ENCODE peak calls at places on chromosomes 2 and 18, in ten cellular contexts. One of them, this sample, is unnamed.

GRCh38 chr2:239903803-239904202 is 121.3 kb downstream of the NDUFA10 start:
- ATAC-seq in psoas muscle: no peak
- ATAC-seq in activated T-cell treated with anti-CD3 and anti-CD28 coated beads, Interleukin-2, amount 50 U/mL, for 72 hours: no peak
- ATAC-seq in stimulated activated naive CD8-positive, alpha-beta T cell treated with anti-CD3 and anti-CD28 coated beads, Interleukin-15, amount 100 ng/mL, for 72 hours: no peak
- ATAC-seq in pancreas: no peak
- ATAC-seq in sciatic nerve: no peak
- ATAC-seq in mucosa of descending colon: no peak
- ATAC-seq in aorta: no peak
- ATAC-seq in SK-N-SH treated with all-trans-retinoic acid at 6 μM for 48 hours: no peak
- ATAC-seq in CD4-positive, alpha-beta T cell: no peak
- ATAC-seq in this sample: no peak

GRCh38 chr18:35938562-35938961 is 33.9 kb upstream of the RMP24 start:
- ATAC-seq in psoas muscle: no peak
- ATAC-seq in activated T-cell treated with anti-CD3 and anti-CD28 coated beads, Interleukin-2, amount 50 U/mL, for 72 hours: no peak
- ATAC-seq in stimulated activated naive CD8-positive, alpha-beta T cell treated with anti-CD3 and anti-CD28 coated beads, Interleukin-15, amount 100 ng/mL, for 72 hours: no peak
- ATAC-seq in pancreas: no peak
- ATAC-seq in sciatic nerve: no peak
- ATAC-seq in mucosa of descending colon: no peak
- ATAC-seq in aorta: no peak
- ATAC-seq in SK-N-SH treated with all-trans-retinoic acid at 6 μM for 48 hours: no peak
- ATAC-seq in CD4-positive, alpha-beta T cell: no peak
- ATAC-seq in this sample: no peak

GRCh38 chr2:54738281-54738680 is 14.8 kb downstream of the EML6 start:
- ATAC-seq in psoas muscle: no peak
- ATAC-seq in activated T-cell treated with anti-CD3 and anti-CD28 coated beads, Interleukin-2, amount 50 U/mL, for 72 hours: no peak
- ATAC-seq in stimulated activated naive CD8-positive, alpha-beta T cell treated with anti-CD3 and anti-CD28 coated beads, Interleukin-15, amount 100 ng/mL, for 72 hours: no peak
- ATAC-seq in pancreas: peak
- ATAC-seq in sciatic nerve: no peak
- ATAC-seq in mucosa of descending colon: peak
- ATAC-seq in aorta: no peak
- ATAC-seq in SK-N-SH treated with all-trans-retinoic acid at 6 μM for 48 hours: no peak
- ATAC-seq in CD4-positive, alpha-beta T cell: no peak
- ATAC-seq in this sample: no peak

GRCh38 chr2:49045083-49045482 is 109.2 kb downstream of the FSHR start:
- ATAC-seq in psoas muscle: no peak
- ATAC-seq in activated T-cell treated with anti-CD3 and anti-CD28 coated beads, Interleukin-2, amount 50 U/mL, for 72 hours: no peak
- ATAC-seq in stimulated activated naive CD8-positive, alpha-beta T cell treated with anti-CD3 and anti-CD28 coated beads, Interleukin-15, amount 100 ng/mL, for 72 hours: no peak
- ATAC-seq in pancreas: no peak
- ATAC-seq in sciatic nerve: no peak
- ATAC-seq in mucosa of descending colon: no peak
- ATAC-seq in aorta: no peak
- ATAC-seq in SK-N-SH treated with all-trans-retinoic acid at 6 μM for 48 hours: no peak
- ATAC-seq in CD4-positive, alpha-beta T cell: no peak
- ATAC-seq in this sample: no peak

GRCh38 chr2:216379955-216380354 is 7.7 kb upstream of the MARCHF4 start:
- ATAC-seq in psoas muscle: no peak
- ATAC-seq in activated T-cell treated with anti-CD3 and anti-CD28 coated beads, Interleukin-2, amount 50 U/mL, for 72 hours: no peak
- ATAC-seq in stimulated activated naive CD8-positive, alpha-beta T cell treated with anti-CD3 and anti-CD28 coated beads, Interleukin-15, amount 100 ng/mL, for 72 hours: no peak
- ATAC-seq in pancreas: no peak
- ATAC-seq in sciatic nerve: no peak
- ATAC-seq in mucosa of descending colon: no peak
- ATAC-seq in aorta: no peak
- ATAC-seq in SK-N-SH treated with all-trans-retinoic acid at 6 μM for 48 hours: peak
- ATAC-seq in CD4-positive, alpha-beta T cell: no peak
- ATAC-seq in this sample: no peak

GRCh38 chr2:29123584-29124349 is 8.6 kb downstream of the CLIP4 start:
- ATAC-seq in psoas muscle: peak
- ATAC-seq in activated T-cell treated with anti-CD3 and anti-CD28 coated beads, Interleukin-2, amount 50 U/mL, for 72 hours: peak
- ATAC-seq in stimulated activated naive CD8-positive, alpha-beta T cell treated with anti-CD3 and anti-CD28 coated beads, Interleukin-15, amount 100 ng/mL, for 72 hours: peak
- ATAC-seq in pancreas: peak
- ATAC-seq in sciatic nerve: no peak
- ATAC-seq in mucosa of descending colon: no peak
- ATAC-seq in aorta: no peak
- ATAC-seq in SK-N-SH treated with all-trans-retinoic acid at 6 μM for 48 hours: peak
- ATAC-seq in CD4-positive, alpha-beta T cell: no peak
- ATAC-seq in this sample: no peak

GRCh38 chr18:28411806-28412205 is 234.9 kb upstream of the CDH2 start:
- ATAC-seq in psoas muscle: peak
- ATAC-seq in activated T-cell treated with anti-CD3 and anti-CD28 coated beads, Interleukin-2, amount 50 U/mL, for 72 hours: no peak
- ATAC-seq in stimulated activated naive CD8-positive, alpha-beta T cell treated with anti-CD3 and anti-CD28 coated beads, Interleukin-15, amount 100 ng/mL, for 72 hours: no peak
- ATAC-seq in pancreas: no peak
- ATAC-seq in sciatic nerve: no peak
- ATAC-seq in mucosa of descending colon: no peak
- ATAC-seq in aorta: peak
- ATAC-seq in SK-N-SH treated with all-trans-retinoic acid at 6 μM for 48 hours: no peak
- ATAC-seq in CD4-positive, alpha-beta T cell: no peak
- ATAC-seq in this sample: no peak

GRCh38 chr2:4053769-4054493 is 350.6 kb downstream of the DCDC2C start:
- ATAC-seq in psoas muscle: no peak
- ATAC-seq in activated T-cell treated with anti-CD3 and anti-CD28 coated beads, Interleukin-2, amount 50 U/mL, for 72 hours: no peak
- ATAC-seq in stimulated activated naive CD8-positive, alpha-beta T cell treated with anti-CD3 and anti-CD28 coated beads, Interleukin-15, amount 100 ng/mL, for 72 hours: no peak
- ATAC-seq in pancreas: no peak
- ATAC-seq in sciatic nerve: peak
- ATAC-seq in mucosa of descending colon: no peak
- ATAC-seq in aorta: no peak
- ATAC-seq in SK-N-SH treated with all-trans-retinoic acid at 6 μM for 48 hours: no peak
- ATAC-seq in CD4-positive, alpha-beta T cell: no peak
- ATAC-seq in this sample: no peak

GRCh38 chr2:4791488-4791887 is 900.7 kb upstream of the SOX11 start:
- ATAC-seq in psoas muscle: no peak
- ATAC-seq in activated T-cell treated with anti-CD3 and anti-CD28 coated beads, Interleukin-2, amount 50 U/mL, for 72 hours: no peak
- ATAC-seq in stimulated activated naive CD8-positive, alpha-beta T cell treated with anti-CD3 and anti-CD28 coated beads, Interleukin-15, amount 100 ng/mL, for 72 hours: no peak
- ATAC-seq in pancreas: no peak
- ATAC-seq in sciatic nerve: no peak
- ATAC-seq in mucosa of descending colon: no peak
- ATAC-seq in aorta: no peak
- ATAC-seq in SK-N-SH treated with all-trans-retinoic acid at 6 μM for 48 hours: no peak
- ATAC-seq in CD4-positive, alpha-beta T cell: no peak
- ATAC-seq in this sample: no peak

GRCh38 chr2:174788291-174788929 is 24.1 kb upstream of the CHRNA1 start:
- ATAC-seq in psoas muscle: no peak
- ATAC-seq in activated T-cell treated with anti-CD3 and anti-CD28 coated beads, Interleukin-2, amount 50 U/mL, for 72 hours: no peak
- ATAC-seq in stimulated activated naive CD8-positive, alpha-beta T cell treated with anti-CD3 and anti-CD28 coated beads, Interleukin-15, amount 100 ng/mL, for 72 hours: peak
- ATAC-seq in pancreas: no peak
- ATAC-seq in sciatic nerve: no peak
- ATAC-seq in mucosa of descending colon: no peak
- ATAC-seq in aorta: no peak
- ATAC-seq in SK-N-SH treated with all-trans-retinoic acid at 6 μM for 48 hours: peak
- ATAC-seq in CD4-positive, alpha-beta T cell: peak
- ATAC-seq in this sample: no peak

GRCh38 chr2:64336171-64336570 is 117.8 kb upstream of the LGALSL start:
- ATAC-seq in psoas muscle: no peak
- ATAC-seq in activated T-cell treated with anti-CD3 and anti-CD28 coated beads, Interleukin-2, amount 50 U/mL, for 72 hours: no peak
- ATAC-seq in stimulated activated naive CD8-positive, alpha-beta T cell treated with anti-CD3 and anti-CD28 coated beads, Interleukin-15, amount 100 ng/mL, for 72 hours: no peak
- ATAC-seq in pancreas: no peak
- ATAC-seq in sciatic nerve: no peak
- ATAC-seq in mucosa of descending colon: no peak
- ATAC-seq in aorta: no peak
- ATAC-seq in SK-N-SH treated with all-trans-retinoic acid at 6 μM for 48 hours: no peak
- ATAC-seq in CD4-positive, alpha-beta T cell: no peak
- ATAC-seq in this sample: no peak

GRCh38 chr18:2976218-2976617 is 36.7 kb downstream of the LPIN2 start:
- ATAC-seq in psoas muscle: no peak
- ATAC-seq in activated T-cell treated with anti-CD3 and anti-CD28 coated beads, Interleukin-2, amount 50 U/mL, for 72 hours: no peak
- ATAC-seq in stimulated activated naive CD8-positive, alpha-beta T cell treated with anti-CD3 and anti-CD28 coated beads, Interleukin-15, amount 100 ng/mL, for 72 hours: no peak
- ATAC-seq in pancreas: peak
- ATAC-seq in sciatic nerve: no peak
- ATAC-seq in mucosa of descending colon: peak
- ATAC-seq in aorta: no peak
- ATAC-seq in SK-N-SH treated with all-trans-retinoic acid at 6 μM for 48 hours: no peak
- ATAC-seq in CD4-positive, alpha-beta T cell: no peak
- ATAC-seq in this sample: no peak